ENCODE peak calls at places on chromosomes 3 and 15, in eight cellular contexts. Z is breast epithelium, R is fibroblast of lung, X is RWPE1, T is dorsolateral prefrontal cortex, C is bronchial epithelial cell, G is psoas muscle, V is AG09309. J is an unnamed sample.

GRCh38 chr15:62895139-62895866 is 147.2 kb upstream of the TPM1 start:
- DNase-seq in Z (no peak), R (peak; percentile 79), X (no peak), T (no peak), C (peak; percentile 68), G (no peak), V (no peak), J (no peak)

GRCh38 chr3:130342821-130343661 is 2.4 kb upstream of the COL6A5 start:
- DNase-seq in Z (no peak), R (no peak), X (no peak), T (no peak), C (no peak), G (no peak), V (no peak), J (no peak)

GRCh38 chr15:45099549-45100165 is 14.3 kb downstream of the DUOX2 start:
- DNase-seq in Z (peak; percentile 41), R (no peak), X (no peak), T (no peak), C (no peak), G (no peak), V (no peak), J (no peak)

GRCh38 chr15:48617619-48618018 is 27.9 kb downstream of the FBN1 start:
- DNase-seq in Z (no peak), R (peak; percentile 95), X (no peak), T (no peak), C (no peak), G (peak; percentile 46), V (peak; percentile 70), J (peak; percentile 73)

GRCh38 chr3:30141927-30142326 is 464.5 kb upstream of the TGFBR2 start:
- DNase-seq in Z (no peak), R (no peak), X (no peak), T (no peak), C (no peak), G (no peak), V (no peak), J (no peak)

GRCh38 chr3:124438813-124439212 is 291.4 kb upstream of the UMPS start:
- DNase-seq in Z (no peak), R (no peak), X (no peak), T (no peak), C (no peak), G (no peak), V (no peak), J (no peak)

GRCh38 chr3:165466856-165467255 is 270.7 kb upstream of the SLITRK3 start:
- DNase-seq in Z (no peak), R (peak; percentile 33), X (no peak), T (no peak), C (no peak), G (no peak), V (no peak), J (no peak)

GRCh38 chr3:153768559-153769469 is 352.4 kb upstream of the ARHGEF26 start:
- DNase-seq in Z (no peak), R (peak; percentile 75), X (peak; percentile 42), T (peak; percentile 24), C (peak; percentile 56), G (no peak), V (peak; percentile 35), J (peak; percentile 38)

GRCh38 chr3:159236306-159236705 is 434.5 kb downstream of the MFSD1 start:
- DNase-seq in Z (no peak), R (no peak), X (no peak), T (no peak), C (no peak), G (no peak), V (no peak), J (no peak)

GRCh38 chr3:29083607-29084120 is 197.2 kb upstream of the RBMS3 start:
- DNase-seq in Z (no peak), R (peak; percentile 33), X (no peak), T (no peak), C (no peak), G (no peak), V (no peak), J (no peak)

GRCh38 chr3:112770907-112771306 is 75.8 kb downstream of the CD200R1L start:
- DNase-seq in Z (no peak), R (no peak), X (no peak), T (no peak), C (no peak), G (no peak), V (no peak), J (no peak)

DNA sequence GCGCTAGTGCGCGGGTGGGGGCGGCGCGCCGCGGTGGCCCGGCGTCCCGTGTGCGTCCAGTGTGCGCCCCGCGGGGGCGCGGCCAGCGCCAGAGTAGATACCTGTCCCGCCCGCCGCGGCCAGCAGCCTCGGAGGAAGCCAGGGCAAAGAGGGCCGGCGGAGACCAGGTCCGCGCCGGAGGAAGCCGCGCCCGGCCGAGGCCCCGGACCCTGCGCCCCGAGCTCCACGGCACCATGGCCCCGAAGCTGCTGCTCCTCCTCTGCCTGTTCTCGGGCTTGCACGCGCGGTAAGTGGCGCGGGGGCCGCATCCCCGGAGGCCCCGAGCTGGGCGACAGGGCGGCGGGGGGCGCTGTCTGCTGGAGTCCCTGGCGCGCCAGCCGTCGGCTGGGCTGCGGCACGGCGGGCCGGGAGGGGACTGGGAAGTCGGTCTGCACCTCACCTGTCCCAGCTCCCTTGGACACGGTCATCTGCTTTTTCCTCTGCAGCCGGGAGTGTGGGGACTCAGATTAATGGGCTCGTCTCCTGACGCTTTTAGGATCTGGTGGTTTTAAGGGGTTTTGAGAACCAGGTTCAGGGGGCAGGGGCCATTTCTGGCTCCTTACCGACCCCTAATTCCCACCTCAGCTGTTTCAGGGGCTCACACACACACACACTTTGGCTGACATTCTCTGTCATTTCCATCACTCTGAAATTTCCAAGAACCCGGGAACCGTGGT is 480 bp downstream of the GABRG3 start:
- DNase-seq in Z (no peak), R (no peak), X (no peak), T (no peak), C (no peak), G (no peak), V (no peak), J (no peak)
- TF ChIP-seq CTCF in Z (no peak), R (no peak), X (no peak), T (peak; percentile 13), C (no peak), G (no peak), V (no peak), J (no peak)

GRCh38 chr3:105366302-105367062 is at the start of gene ALCAM:
- DNase-seq in Z (peak; percentile 94), R (peak; percentile 99), X (peak; percentile 88), T (peak; percentile 94), C (peak; percentile 97), G (peak; percentile 89), V (peak; percentile 96), J (peak; percentile 98)

GRCh38 chr3:105362021-105362665 is 4.6 kb upstream of the ALCAM start:
- DNase-seq in Z (no peak), R (peak; percentile 66), X (peak; percentile 27), T (no peak), C (peak; percentile 83), G (no peak), V (no peak), J (no peak)

GRCh38 chr3:105365171-105365535 is 1.6 kb upstream of the ALCAM start:
- DNase-seq in Z (no peak), R (no peak), X (no peak), T (no peak), C (peak; percentile 59), G (no peak), V (no peak), J (no peak)

GRCh38 chr3:105365536-105366301 is 990 bp upstream of the ALCAM start:
- DNase-seq in Z (no peak), R (peak; percentile 77), X (peak; percentile 63), T (peak; percentile 23), C (peak; percentile 75), G (no peak), V (no peak), J (no peak)

DNA sequence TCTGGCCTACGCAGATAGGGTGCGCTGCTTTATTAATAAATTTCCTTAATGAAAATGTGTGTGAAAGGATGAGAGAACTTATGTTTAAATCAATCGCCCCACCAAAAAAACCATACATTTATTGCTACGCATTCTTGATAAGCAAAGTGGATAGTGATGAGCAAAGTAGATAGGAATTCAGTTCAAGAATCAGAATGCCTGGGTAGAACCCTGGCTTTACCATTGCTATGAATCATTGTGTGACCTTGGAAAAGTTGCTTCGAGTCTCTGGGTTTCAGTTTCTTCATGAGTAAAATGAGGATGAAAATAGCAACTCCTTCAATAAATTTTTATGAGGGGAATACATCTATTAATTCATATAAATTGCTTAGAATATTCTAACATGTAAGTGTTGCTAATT is 2.6 kb upstream of the ALCAM start:
- DNase-seq in Z (no peak), R (peak; percentile 63), X (peak; percentile 26), T (no peak), C (peak; percentile 71), G (no peak), V (no peak), J (no peak)
- TF ChIP-seq CTCF in Z (no peak), R (no peak), X (no peak), T (no peak), C (no peak), G (no peak), V (peak; percentile 3), J (no peak)

DNA sequence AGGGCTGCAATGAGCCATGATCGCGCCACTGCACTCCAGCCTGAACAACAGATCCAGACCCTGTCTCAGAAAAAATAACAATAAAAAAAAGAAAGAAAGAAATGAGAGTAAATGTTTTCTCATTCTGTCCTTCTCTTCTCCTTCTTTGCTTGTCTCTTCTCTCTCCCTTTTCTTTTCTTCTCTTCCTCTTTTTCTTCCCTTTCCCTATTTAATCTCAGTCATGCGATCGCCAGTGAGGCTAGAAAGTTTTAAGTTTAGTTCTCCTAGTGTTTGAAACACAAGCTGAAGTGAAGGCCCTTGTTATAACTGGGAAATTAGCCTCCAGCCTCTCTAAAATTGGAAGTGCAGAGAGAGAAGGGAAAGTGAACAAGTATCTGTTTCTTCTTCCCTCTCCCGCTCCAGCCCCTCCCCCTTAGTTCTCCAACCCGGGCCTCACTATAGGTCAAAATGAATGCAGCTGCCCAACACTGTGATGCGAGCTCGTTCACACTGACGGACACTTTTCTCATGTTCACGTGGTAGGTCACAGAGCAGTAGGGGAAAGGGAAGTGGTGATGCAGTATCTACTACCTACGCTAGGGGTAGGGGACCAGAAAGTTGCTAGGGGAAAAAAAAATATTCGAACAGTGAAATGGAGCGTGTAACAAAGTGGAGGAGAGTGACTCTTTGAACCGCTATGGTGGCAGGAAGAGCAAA is 23.4 kb upstream of the TSC22D2 start:
- DNase-seq in Z (no peak), R (peak; percentile 58), X (no peak), T (no peak), C (no peak), G (peak; percentile 17), V (no peak), J (no peak)
- TF ChIP-seq CTCF in Z (no peak), R (no peak), X (no peak), T (no peak), C (no peak), G (no peak), V (no peak), J (no peak)

GRCh38 chr3:11778248-11778647 is 68.4 kb downstream of the TAMM41 start:
- DNase-seq in Z (no peak), R (no peak), X (no peak), T (no peak), C (no peak), G (no peak), V (no peak), J (no peak)

GRCh38 chr3:11775493-11775892 is 71.2 kb downstream of the TAMM41 start:
- DNase-seq in Z (no peak), R (no peak), X (no peak), T (no peak), C (no peak), G (no peak), V (no peak), J (no peak)

GRCh38 chr3:11770477-11771381 is 76.0 kb downstream of the TAMM41 start:
- DNase-seq in Z (peak; percentile 89), R (peak; percentile 82), X (peak; percentile 94), T (peak; percentile 82), C (peak; percentile 99), G (peak; percentile 25), V (peak; percentile 52), J (peak; percentile 47)

GRCh38 chr3:11776346-11776745 is 70.3 kb downstream of the TAMM41 start:
- DNase-seq in Z (no peak), R (no peak), X (no peak), T (no peak), C (peak; percentile 40), G (no peak), V (no peak), J (no peak)

GRCh38 chr3:11774296-11774877 is 72.3 kb downstream of the TAMM41 start:
- DNase-seq in Z (peak; percentile 58), R (peak; percentile 55), X (peak; percentile 21), T (peak; percentile 45), C (peak; percentile 70), G (no peak), V (no peak), J (no peak)
- TF ChIP-seq CTCF in Z (no peak), R (peak; percentile 57), X (no peak), T (peak; percentile 39), C (peak; percentile 78), G (peak; percentile 24), V (peak; percentile 60), J (peak; percentile 59)